ENCODE peak calls at places on chromosomes 5 and 9, in nine cellular contexts. O is pancreas, U is dorsolateral prefrontal cortex, M is prostate gland, G is keratinocyte, C is left ventricle myocardium inferior, D is psoas muscle, T is lower lobe of right lung, N is colonic mucosa. Y is an unnamed sample.

GRCh38 chr5:16809816-16810502 is 126.1 kb downstream of the MYO10 start:
- DNase-seq in O (no peak), U (peak), M (peak), G (no peak), C (peak), D (no peak), T (peak), N (peak), Y (no peak)

GRCh38 chr5:172858990-172859811 is 25.1 kb downstream of the ERGIC1 start:
- DNase-seq in O (no peak), U (no peak), M (no peak), G (no peak), C (peak), D (peak), T (peak), N (peak), Y (peak)

GRCh38 chr9:130472184-130472705 is 27.5 kb downstream of the ASS1 start:
- DNase-seq in O (no peak), U (no peak), M (no peak), G (no peak), C (no peak), D (no peak), T (no peak), N (no peak), Y (no peak)

GRCh38 chr9:101121836-101122399 is 93.4 kb downstream of the PLPPR1 start:
- DNase-seq in O (no peak), U (no peak), M (no peak), G (no peak), C (no peak), D (no peak), T (no peak), N (no peak), Y (no peak)

GRCh38 chr5:137091473-137091872 is 407.7 kb downstream of the SPOCK1 start:
- DNase-seq in O (no peak), U (peak), M (no peak), G (no peak), C (no peak), D (no peak), T (no peak), N (no peak), Y (no peak)

GRCh38 chr9:23779220-23779619 is 46.8 kb downstream of the ELAVL2 start:
- DNase-seq in O (no peak), U (peak), M (no peak), G (no peak), C (no peak), D (no peak), T (no peak), N (peak), Y (no peak)

GRCh38 chr9:17630531-17630949 is 51.7 kb downstream of the SH3GL2 start:
- DNase-seq in O (no peak), U (no peak), M (no peak), G (no peak), C (no peak), D (no peak), T (no peak), N (peak), Y (no peak)

GRCh38 chr9:4327504-4328191 is 27.8 kb upstream of the GLIS3 start:
- DNase-seq in O (no peak), U (no peak), M (no peak), G (no peak), C (no peak), D (no peak), T (no peak), N (no peak), Y (no peak)

GRCh38 chr9:122004589-122004988 is 88.5 kb downstream of the TTLL11 start:
- DNase-seq in O (no peak), U (no peak), M (no peak), G (no peak), C (no peak), D (no peak), T (no peak), N (no peak), Y (no peak)

GRCh38 chr5:389197-389821 is 53.7 kb upstream of the EXOC3 start:
- DNase-seq in O (no peak), U (no peak), M (peak), G (no peak), C (no peak), D (no peak), T (no peak), N (peak), Y (no peak)

GRCh38 chr9:78857371-78858225 is 560.7 kb downstream of the PSAT1 start:
- DNase-seq in O (no peak), U (no peak), M (no peak), G (no peak), C (no peak), D (no peak), T (no peak), N (no peak), Y (no peak)

GRCh38 chr5:107067391-107067790 is 603.3 kb downstream of the EFNA5 start:
- DNase-seq in O (no peak), U (peak), M (no peak), G (no peak), C (peak), D (no peak), T (peak), N (no peak), Y (no peak)

GRCh38 chr9:16312962-16313546 is 557.4 kb downstream of the BNC2 start:
- DNase-seq in O (no peak), U (no peak), M (no peak), G (no peak), C (no peak), D (no peak), T (no peak), N (no peak), Y (no peak)

GRCh38 chr9:16921855-16922254 is 51.4 kb upstream of the BNC2 start:
- DNase-seq in O (no peak), U (no peak), M (no peak), G (peak), C (no peak), D (no peak), T (no peak), N (no peak), Y (no peak)

GRCh38 chr5:1966461-1966860 is 83.7 kb upstream of the IRX4 start:
- DNase-seq in O (no peak), U (no peak), M (no peak), G (no peak), C (no peak), D (no peak), T (no peak), N (no peak), Y (no peak)

GRCh38 chr5:100780376-100780870 is 122.7 kb downstream of the ST8SIA4 start:
- DNase-seq in O (no peak), U (no peak), M (no peak), G (no peak), C (no peak), D (no peak), T (no peak), N (no peak), Y (no peak)

GRCh38 chr9:36946653-36947052 is 87.4 kb downstream of the PAX5 start:
- DNase-seq in O (no peak), U (no peak), M (no peak), G (no peak), C (no peak), D (no peak), T (no peak), N (no peak), Y (no peak)

GRCh38 chr5:100616981-100617380 is 81.8 kb downstream of the FAM174A start:
- DNase-seq in O (no peak), U (no peak), M (no peak), G (no peak), C (no peak), D (no peak), T (no peak), N (no peak), Y (no peak)

GRCh38 chr9:122051401-122052346 is 41.4 kb downstream of the TTLL11 start:
- DNase-seq in O (no peak), U (no peak), M (no peak), G (no peak), C (no peak), D (no peak), T (no peak), N (no peak), Y (no peak)

GRCh38 chr5:57166250-57166649 is 7.6 kb upstream of the GPBP1 start:
- DNase-seq in O (no peak), U (no peak), M (no peak), G (no peak), C (no peak), D (no peak), T (no peak), N (no peak), Y (no peak)

GRCh38 chr9:107219486-107219853 is 63.6 kb upstream of the RAD23B start:
- DNase-seq in O (no peak), U (no peak), M (no peak), G (no peak), C (no peak), D (no peak), T (no peak), N (no peak), Y (no peak)

GRCh38 chr5:10671041-10672008 is 89.7 kb downstream of the DAP start:
- DNase-seq in O (no peak), U (no peak), M (no peak), G (no peak), C (no peak), D (no peak), T (no peak), N (no peak), Y (no peak)

GRCh38 chr5:82364497-82364896 is 86.3 kb upstream of the RPS23 start:
- DNase-seq in O (no peak), U (no peak), M (no peak), G (no peak), C (no peak), D (no peak), T (no peak), N (no peak), Y (no peak)

GRCh38 chr5:31809037-31809910 is 170.3 kb downstream of the PDZD2 start:
- DNase-seq in O (peak), U (peak), M (peak), G (no peak), C (peak), D (peak), T (peak), N (peak), Y (peak)

GRCh38 chr5:52690236-52690685 is 97.5 kb upstream of the ITGA1 start:
- DNase-seq in O (no peak), U (no peak), M (no peak), G (no peak), C (no peak), D (no peak), T (no peak), N (no peak), Y (no peak)

GRCh38 chr5:125412051-125412560 is 665.7 kb upstream of the ZNF608 start:
- DNase-seq in O (no peak), U (peak), M (peak), G (no peak), C (no peak), D (no peak), T (no peak), N (peak), Y (peak)

GRCh38 chr9:71001780-71002386 is 119.5 kb downstream of the TRPM3 start:
- DNase-seq in O (peak), U (no peak), M (peak), G (no peak), C (no peak), D (no peak), T (no peak), N (peak), Y (no peak)

GRCh38 chr9:19816769-19817168 is 27.9 kb upstream of the SLC24A2 start:
- DNase-seq in O (no peak), U (no peak), M (no peak), G (no peak), C (no peak), D (no peak), T (no peak), N (no peak), Y (no peak)

GRCh38 chr5:149828161-149829011 is 98.3 kb downstream of the PPARGC1B start:
- DNase-seq in O (peak), U (peak), M (peak), G (peak), C (peak), D (peak), T (peak), N (peak), Y (peak)

GRCh38 chr5:137027758-137028157 is 471.4 kb downstream of the SPOCK1 start:
- DNase-seq in O (no peak), U (no peak), M (no peak), G (no peak), C (no peak), D (no peak), T (no peak), N (no peak), Y (no peak)

GRCh38 chr5:50839472-50839871 is 173.0 kb downstream of the PARP8 start:
- DNase-seq in O (no peak), U (no peak), M (no peak), G (no peak), C (no peak), D (no peak), T (no peak), N (no peak), Y (no peak)

DNA sequence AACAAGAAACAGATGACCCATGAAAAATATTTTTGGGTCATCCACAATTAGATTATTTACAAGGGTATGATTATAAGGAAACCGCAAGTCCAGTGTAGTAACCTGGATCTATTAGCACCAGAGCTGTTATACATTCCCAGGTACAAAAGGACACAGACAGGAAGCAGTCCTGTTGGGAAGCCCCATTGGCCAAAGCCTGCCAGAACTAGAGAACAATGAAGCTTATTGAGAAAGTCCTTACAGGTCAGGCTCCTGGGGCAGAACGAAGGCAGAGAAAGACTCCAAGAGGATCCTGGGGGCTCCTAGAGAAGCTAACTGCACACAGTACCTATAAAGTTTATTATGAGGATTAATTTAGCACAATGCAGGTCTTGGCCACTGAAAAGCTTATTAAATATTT is 169.9 kb downstream of the PARP8 start:
- DNase-seq in O (no peak), U (no peak), M (no peak), G (no peak), C (no peak), D (no peak), T (no peak), N (no peak), Y (no peak)
- H3K27ac ChIP-seq in O (no peak), U (no peak), M (no peak), G (no peak), C (no peak), D (no peak), T (no peak), N (no peak), Y (no peak)

GRCh38 chr9:76758476-76758875 is 5.8 kb upstream of the PCA3 start:
- DNase-seq in O (no peak), U (no peak), M (no peak), G (no peak), C (no peak), D (no peak), T (no peak), N (no peak), Y (no peak)

GRCh38 chr9:76757274-76757673 is 7.0 kb upstream of the PCA3 start:
- DNase-seq in O (no peak), U (no peak), M (no peak), G (no peak), C (no peak), D (no peak), T (no peak), N (no peak), Y (no peak)

GRCh38 chr9:76759726-76760125 is 4.5 kb upstream of the PCA3 start:
- DNase-seq in O (no peak), U (no peak), M (no peak), G (no peak), C (no peak), D (no peak), T (no peak), N (peak), Y (no peak)

GRCh38 chr9:76761448-76761847 is 2.8 kb upstream of the PCA3 start:
- DNase-seq in O (no peak), U (no peak), M (no peak), G (no peak), C (no peak), D (no peak), T (no peak), N (no peak), Y (no peak)

GRCh38 chr9:76756273-76756650 is 8.0 kb upstream of the PCA3 start:
- DNase-seq in O (no peak), U (peak), M (peak), G (no peak), C (no peak), D (peak), T (peak), N (peak), Y (peak)
- TF ChIP-seq CTCF in O (no peak), U (peak), M (no peak), G (no peak), C (no peak), D (no peak), T (peak), N (no peak), Y (no peak)

GRCh38 chr5:144122641-144123040 is 47.8 kb downstream of the YIPF5 start:
- DNase-seq in O (no peak), U (no peak), M (no peak), G (no peak), C (no peak), D (no peak), T (no peak), N (no peak), Y (no peak)
- H3K27ac ChIP-seq in O (no peak), U (no peak), M (no peak), G (no peak), C (no peak), D (no peak), T (no peak), N (no peak), Y (no peak)

DNA sequence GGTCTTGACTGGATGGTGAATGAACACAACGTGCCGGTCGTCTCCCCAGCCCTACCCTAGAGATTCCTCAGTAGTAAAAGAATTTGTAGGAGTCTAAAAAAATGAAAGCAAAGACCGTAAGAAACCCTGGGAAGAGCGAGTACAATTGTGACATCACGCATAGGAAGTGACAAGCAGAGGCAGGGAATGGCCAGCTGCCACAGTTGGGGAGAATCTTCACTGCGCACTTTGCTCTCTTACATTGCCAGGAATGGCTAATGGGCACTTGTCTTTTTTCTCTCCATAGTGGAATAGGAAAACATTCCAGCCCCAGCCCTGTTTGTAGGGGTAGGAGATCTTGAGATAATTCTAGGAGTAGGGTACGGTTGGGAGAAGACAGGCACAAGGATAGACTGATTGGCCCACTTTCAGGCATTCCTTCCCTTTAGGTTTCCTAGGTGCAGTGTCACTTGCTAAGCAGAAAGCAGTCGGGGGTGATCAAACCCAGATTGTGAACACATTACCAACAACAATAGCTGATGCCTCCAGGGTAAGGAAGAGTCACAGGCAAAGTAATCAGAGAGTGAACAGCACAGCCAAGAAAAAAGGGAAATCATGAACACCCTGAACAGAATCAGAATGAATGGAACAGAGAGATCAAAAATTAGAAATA is 302.7 kb downstream of the MAN2A1 start:
- DNase-seq in O (no peak), U (no peak), M (no peak), G (no peak), C (no peak), D (no peak), T (no peak), N (no peak), Y (no peak)
- TF ChIP-seq CTCF in O (no peak), U (no peak), M (no peak), G (no peak), C (no peak), D (no peak), T (no peak), N (no peak), Y (no peak)

GRCh38 chr9:123473226-123473625 is 117.2 kb downstream of the CRB2 start:
- DNase-seq in O (no peak), U (peak), M (no peak), G (no peak), C (no peak), D (no peak), T (no peak), N (no peak), Y (no peak)
- H3K27ac ChIP-seq in O (no peak), U (no peak), M (no peak), G (no peak), C (no peak), D (no peak), T (no peak), N (no peak), Y (no peak)

GRCh38 chr5:147450596-147450995 is 59.3 kb downstream of the DPYSL3 start:
- DNase-seq in O (no peak), U (no peak), M (no peak), G (no peak), C (no peak), D (no peak), T (no peak), N (no peak), Y (no peak)
- TF ChIP-seq CTCF in O (no peak), U (no peak), M (no peak), G (no peak), C (no peak), D (no peak), T (no peak), N (no peak), Y (no peak)

DNA sequence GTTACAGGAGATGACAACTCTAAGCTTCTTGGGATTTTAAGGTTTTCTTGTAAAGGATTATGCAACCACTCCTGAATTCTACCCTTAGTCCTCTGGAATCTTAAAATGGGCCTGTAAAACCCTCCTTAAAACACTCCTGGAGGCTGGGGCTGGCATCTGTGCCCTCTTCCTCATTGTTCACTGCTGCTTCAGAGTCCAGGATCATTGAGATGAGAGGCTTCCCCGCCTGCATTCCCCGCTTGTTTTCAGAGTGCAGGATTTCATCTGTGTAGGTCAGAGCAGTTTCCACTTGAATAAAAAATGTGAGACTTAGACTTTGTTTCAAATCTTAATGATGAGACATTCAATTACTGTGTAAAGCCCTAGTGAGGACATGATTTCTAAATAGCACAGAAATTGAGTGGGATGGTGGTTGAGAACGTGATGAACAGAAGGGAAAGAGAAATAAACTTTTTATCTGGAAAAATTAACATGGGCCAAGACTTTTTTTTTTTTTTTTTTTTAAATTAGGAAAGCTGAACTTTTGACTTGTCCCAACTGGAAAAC is 40.4 kb downstream of the PCSK5 start:
- DNase-seq in O (no peak), U (no peak), M (no peak), G (no peak), C (no peak), D (no peak), T (peak), N (no peak), Y (no peak)
- H3K27ac ChIP-seq in O (no peak), U (no peak), M (no peak), G (no peak), C (no peak), D (no peak), T (peak), N (no peak), Y (no peak)

GRCh38 chr5:139862803-139863202 is 67.2 kb downstream of the PSD2 start:
- DNase-seq in O (no peak), U (no peak), M (no peak), G (no peak), C (no peak), D (no peak), T (no peak), N (no peak), Y (no peak)
- TF ChIP-seq CTCF in O (no peak), U (no peak), M (no peak), G (peak), C (no peak), D (no peak), T (no peak), N (no peak), Y (no peak)

DNA sequence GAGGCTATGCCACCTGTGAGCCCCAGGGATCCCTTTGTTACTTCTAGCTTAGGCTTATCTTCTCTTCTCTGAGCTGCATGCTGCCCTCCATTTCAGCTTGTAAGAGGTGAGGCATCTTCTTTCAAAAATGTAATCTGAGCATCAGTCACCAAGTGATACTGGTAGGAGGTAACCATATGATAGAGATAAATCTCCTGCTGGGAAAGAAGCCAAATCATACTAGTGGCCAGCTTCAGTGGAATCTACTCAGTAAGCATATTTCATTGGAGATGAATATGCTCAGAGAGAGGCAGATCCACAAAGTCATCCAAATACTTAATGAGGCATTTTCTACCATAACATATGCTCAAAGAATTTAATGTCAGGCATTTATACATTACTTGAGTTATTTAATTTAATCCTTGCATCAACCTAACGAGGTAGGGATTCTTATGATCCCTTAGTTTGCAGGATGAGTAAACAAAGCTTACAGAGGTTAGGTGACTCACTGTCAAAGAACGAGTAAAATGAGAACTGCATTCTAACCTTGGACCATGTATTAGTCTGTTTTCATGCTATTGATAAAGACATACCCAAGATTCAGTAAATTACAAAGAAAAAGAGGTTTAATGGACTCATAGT is 50.9 kb upstream of the DMRTA1 start:
- DNase-seq in O (no peak), U (no peak), M (no peak), G (peak), C (no peak), D (no peak), T (no peak), N (no peak), Y (no peak)
- H3K27ac ChIP-seq in O (no peak), U (no peak), M (no peak), G (no peak), C (no peak), D (no peak), T (no peak), N (no peak), Y (no peak)

Y was measured in gastrocnemius medialis.